ENCODE peak calls at places on chromosome 9, in ten cellular contexts. One of them, this sample, is unnamed.
A peak's percentile ranks its signal among the peaks of the same experiment; 100 is the strongest.

GRCh38 chr9:132409828-132410528 is at the start of gene CFAP77:
- DNase-seq in gastrocnemius medialis: no peak
- DNase-seq in HCT116: peak; percentile 26
- DNase-seq in breast epithelium: no peak
- DNase-seq in A549: peak; percentile 38
- DNase-seq in stomach: peak; percentile 42
- DNase-seq in uterus: no peak
- DNase-seq in suprapubic skin: no peak
- DNase-seq in Peyer's patch: peak; percentile 55
- DNase-seq in tibial nerve: no peak
- DNase-seq in this sample: peak; percentile 88

GRCh38 chr9:77433675-77434445 is 214.3 kb downstream of the GNA14 start:
- DNase-seq in gastrocnemius medialis: no peak
- DNase-seq in A549: peak; percentile 67
- DNase-seq in breast epithelium: no peak
- DNase-seq in Peyer's patch: peak; percentile 75
- DNase-seq in HCT116: peak; percentile 33
- DNase-seq in stomach: peak; percentile 61
- DNase-seq in tibial nerve: peak; percentile 49
- DNase-seq in uterus: peak; percentile 70
- DNase-seq in suprapubic skin: no peak
- DNase-seq in this sample: peak; percentile 77

GRCh38 chr9:124045076-124045829 is 33.7 kb downstream of the LHX2 start:
- DNase-seq in suprapubic skin: peak; percentile 73
- DNase-seq in uterus: peak; percentile 47
- DNase-seq in breast epithelium: no peak
- DNase-seq in A549: no peak
- DNase-seq in Peyer's patch: no peak
- DNase-seq in HCT116: no peak
- DNase-seq in gastrocnemius medialis: no peak
- DNase-seq in stomach: peak; percentile 51
- DNase-seq in tibial nerve: no peak
- DNase-seq in this sample: peak; percentile 63

GRCh38 chr9:101618693-101619092 is 23.9 kb upstream of the PPP3R2 start:
- DNase-seq in tibial nerve: no peak
- DNase-seq in uterus: no peak
- DNase-seq in breast epithelium: no peak
- DNase-seq in A549: no peak
- DNase-seq in stomach: no peak
- DNase-seq in gastrocnemius medialis: no peak
- DNase-seq in HCT116: no peak
- DNase-seq in suprapubic skin: no peak
- DNase-seq in Peyer's patch: no peak
- DNase-seq in this sample: no peak

GRCh38 chr9:70165006-70165602 is 93.7 kb upstream of the SMC5 start:
- DNase-seq in tibial nerve: no peak
- DNase-seq in HCT116: no peak
- DNase-seq in A549: no peak
- DNase-seq in Peyer's patch: no peak
- DNase-seq in gastrocnemius medialis: no peak
- DNase-seq in suprapubic skin: no peak
- DNase-seq in stomach: no peak
- DNase-seq in breast epithelium: no peak
- DNase-seq in uterus: no peak
- DNase-seq in this sample: no peak

GRCh38 chr9:6758418-6759113 is 793 bp downstream of the KDM4C start:
- DNase-seq in suprapubic skin: peak; percentile 84
- DNase-seq in uterus: peak; percentile 35
- DNase-seq in Peyer's patch: peak; percentile 83
- DNase-seq in A549: peak; percentile 61
- DNase-seq in gastrocnemius medialis: peak; percentile 12
- DNase-seq in HCT116: peak; percentile 8
- DNase-seq in tibial nerve: peak; percentile 42
- DNase-seq in breast epithelium: peak; percentile 58
- DNase-seq in stomach: peak; percentile 66
- DNase-seq in this sample: peak; percentile 37

GRCh38 chr9:79895232-79895631 is 323.5 kb downstream of the TLE4 start:
- DNase-seq in uterus: no peak
- DNase-seq in A549: no peak
- DNase-seq in breast epithelium: no peak
- DNase-seq in stomach: no peak
- DNase-seq in Peyer's patch: no peak
- DNase-seq in tibial nerve: no peak
- DNase-seq in HCT116: no peak
- DNase-seq in suprapubic skin: no peak
- DNase-seq in gastrocnemius medialis: no peak
- DNase-seq in this sample: no peak

GRCh38 chr9:111783424-111783823 is 11.3 kb downstream of the SHOC1 start:
- DNase-seq in A549: no peak
- DNase-seq in breast epithelium: no peak
- DNase-seq in gastrocnemius medialis: no peak
- DNase-seq in tibial nerve: no peak
- DNase-seq in Peyer's patch: no peak
- DNase-seq in stomach: no peak
- DNase-seq in uterus: no peak
- DNase-seq in suprapubic skin: no peak
- DNase-seq in HCT116: no peak
- DNase-seq in this sample: no peak

GRCh38 chr9:130421802-130422276 is 22.9 kb upstream of the ASS1 start:
- DNase-seq in stomach: no peak
- DNase-seq in tibial nerve: no peak
- DNase-seq in Peyer's patch: no peak
- DNase-seq in HCT116: no peak
- DNase-seq in uterus: no peak
- DNase-seq in breast epithelium: no peak
- DNase-seq in A549: no peak
- DNase-seq in gastrocnemius medialis: no peak
- DNase-seq in suprapubic skin: no peak
- DNase-seq in this sample: no peak

GRCh38 chr9:89380437-89381307 is 62.4 kb downstream of the SECISBP2 start:
- DNase-seq in gastrocnemius medialis: no peak
- DNase-seq in A549: no peak
- DNase-seq in breast epithelium: no peak
- DNase-seq in HCT116: no peak
- DNase-seq in uterus: no peak
- DNase-seq in tibial nerve: no peak
- DNase-seq in stomach: no peak
- DNase-seq in Peyer's patch: no peak
- DNase-seq in suprapubic skin: no peak
- DNase-seq in this sample: no peak

GRCh38 chr9:89379508-89380115 is 61.3 kb downstream of the SECISBP2 start:
- DNase-seq in suprapubic skin: no peak
- DNase-seq in gastrocnemius medialis: no peak
- DNase-seq in uterus: no peak
- DNase-seq in HCT116: no peak
- DNase-seq in A549: no peak
- DNase-seq in Peyer's patch: no peak
- DNase-seq in breast epithelium: no peak
- DNase-seq in tibial nerve: no peak
- DNase-seq in stomach: no peak
- DNase-seq in this sample: no peak

GRCh38 chr9:89383030-89383720 is 64.9 kb downstream of the SECISBP2 start:
- DNase-seq in uterus: no peak
- DNase-seq in breast epithelium: no peak
- DNase-seq in Peyer's patch: no peak
- DNase-seq in HCT116: no peak
- DNase-seq in suprapubic skin: no peak
- DNase-seq in tibial nerve: no peak
- DNase-seq in stomach: no peak
- DNase-seq in A549: no peak
- DNase-seq in gastrocnemius medialis: no peak
- DNase-seq in this sample: no peak

GRCh38 chr9:89382026-89382986 is 64.0 kb downstream of the SECISBP2 start:
- DNase-seq in breast epithelium: no peak
- DNase-seq in stomach: no peak
- DNase-seq in Peyer's patch: no peak
- DNase-seq in suprapubic skin: no peak
- DNase-seq in uterus: no peak
- DNase-seq in HCT116: no peak
- DNase-seq in gastrocnemius medialis: no peak
- DNase-seq in A549: no peak
- DNase-seq in tibial nerve: no peak
- DNase-seq in this sample: no peak

DNA sequence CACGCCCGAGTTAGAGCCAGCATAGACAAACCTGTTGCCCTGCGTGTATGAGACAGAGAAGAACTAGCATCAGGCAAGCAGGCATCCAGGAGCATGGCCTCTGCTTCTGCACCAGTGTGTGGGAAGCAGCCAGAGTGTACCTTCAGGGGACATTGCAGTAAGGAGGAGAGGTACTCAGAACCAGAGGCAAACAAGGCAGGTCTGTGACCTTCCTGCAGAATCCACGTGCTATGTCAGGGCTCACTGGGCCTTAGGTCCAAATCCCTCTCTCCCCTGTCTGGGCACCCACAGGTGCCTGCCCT is 63.0 kb downstream of the SECISBP2 start:
- DNase-seq in gastrocnemius medialis: no peak
- DNase-seq in A549: no peak
- DNase-seq in suprapubic skin: no peak
- DNase-seq in HCT116: no peak
- DNase-seq in tibial nerve: no peak
- DNase-seq in Peyer's patch: no peak
- DNase-seq in stomach: no peak
- DNase-seq in uterus: no peak
- DNase-seq in breast epithelium: no peak
- DNase-seq in this sample: no peak
- TF ChIP-seq POLR2A in gastrocnemius medialis: no peak
- TF ChIP-seq POLR2A in A549: no peak
- TF ChIP-seq POLR2A in suprapubic skin: no peak
- TF ChIP-seq POLR2A in HCT116: no peak
- TF ChIP-seq POLR2A in tibial nerve: no peak
- TF ChIP-seq POLR2A in Peyer's patch: no peak
- TF ChIP-seq POLR2A in stomach: no peak
- TF ChIP-seq POLR2A in uterus: no peak
- TF ChIP-seq POLR2A in breast epithelium: no peak
- TF ChIP-seq POLR2A in this sample: no peak

DNA sequence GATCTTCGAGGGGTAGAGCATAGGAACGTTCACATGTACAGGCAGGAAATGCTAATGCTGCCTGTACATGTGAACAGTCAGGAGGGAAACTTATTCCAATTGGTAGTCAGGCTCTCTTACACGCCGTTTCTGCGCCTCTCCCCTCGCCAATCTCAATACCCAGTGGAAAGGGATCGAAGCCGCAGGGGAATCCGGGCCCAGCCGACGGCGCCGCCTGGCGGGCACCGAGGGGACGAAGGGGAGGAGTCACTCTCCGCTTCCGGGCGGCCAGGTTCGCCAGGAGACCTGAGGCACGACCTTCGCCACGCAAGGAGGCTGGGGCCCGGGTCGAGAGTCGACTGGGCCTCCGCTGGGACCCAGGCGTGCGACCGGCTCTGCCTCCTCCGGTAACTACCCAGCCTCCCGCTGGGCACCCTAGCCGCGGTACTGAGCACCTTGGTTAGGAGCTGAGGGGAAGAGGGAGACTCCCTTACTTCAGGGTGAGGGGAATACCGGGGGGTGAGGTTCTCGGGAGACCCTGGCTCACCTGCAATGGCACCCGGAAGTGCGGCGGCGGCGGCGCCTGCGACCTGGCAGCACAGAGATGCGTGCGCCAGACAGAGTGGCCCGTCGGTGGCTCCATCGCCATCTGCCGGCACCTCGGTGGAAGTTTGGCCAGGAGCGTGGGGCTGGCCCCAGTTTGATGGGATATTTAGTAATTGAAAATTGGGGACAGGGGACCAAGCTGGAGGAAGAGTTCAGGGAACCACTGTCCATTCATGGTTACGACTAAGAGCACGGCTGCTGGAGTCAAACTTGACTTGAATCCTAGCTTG is at the start of gene PIGO:
- DNase-seq in Peyer's patch: peak; percentile 96
- DNase-seq in tibial nerve: peak; percentile 75
- DNase-seq in suprapubic skin: peak; percentile 93
- DNase-seq in HCT116: peak; percentile 81
- DNase-seq in uterus: peak; percentile 79
- DNase-seq in breast epithelium: peak; percentile 88
- DNase-seq in gastrocnemius medialis: peak; percentile 81
- DNase-seq in stomach: peak; percentile 92
- DNase-seq in A549: peak; percentile 94
- DNase-seq in this sample: peak; percentile 61
- TF ChIP-seq POLR2A in Peyer's patch: peak; percentile 87
- TF ChIP-seq POLR2A in tibial nerve: peak; percentile 13
- TF ChIP-seq POLR2A in suprapubic skin: no peak
- TF ChIP-seq POLR2A in HCT116: no peak
- TF ChIP-seq POLR2A in uterus: peak; percentile 65
- TF ChIP-seq POLR2A in breast epithelium: peak; percentile 36
- TF ChIP-seq POLR2A in gastrocnemius medialis: peak; percentile 39
- TF ChIP-seq POLR2A in stomach: no peak
- TF ChIP-seq POLR2A in A549: peak; percentile 71
- TF ChIP-seq POLR2A in this sample: no peak

GRCh38 chr9:2625427-2625826 is 3.8 kb downstream of the VLDLR start:
- DNase-seq in gastrocnemius medialis: no peak
- DNase-seq in HCT116: no peak
- DNase-seq in suprapubic skin: no peak
- DNase-seq in stomach: no peak
- DNase-seq in breast epithelium: no peak
- DNase-seq in A549: no peak
- DNase-seq in uterus: no peak
- DNase-seq in Peyer's patch: no peak
- DNase-seq in tibial nerve: no peak
- DNase-seq in this sample: no peak

GRCh38 chr9:2621678-2622360 is at the start of gene VLDLR:
- DNase-seq in uterus: peak; percentile 52
- DNase-seq in breast epithelium: peak; percentile 52
- DNase-seq in HCT116: no peak
- DNase-seq in tibial nerve: no peak
- DNase-seq in suprapubic skin: no peak
- DNase-seq in Peyer's patch: peak; percentile 45
- DNase-seq in A549: peak; percentile 38
- DNase-seq in gastrocnemius medialis: peak; percentile 30
- DNase-seq in stomach: peak; percentile 61
- DNase-seq in this sample: peak; percentile 36

GRCh38 chr9:2622361-2623045 is 916 bp downstream of the VLDLR start:
- DNase-seq in stomach: peak; percentile 32
- DNase-seq in suprapubic skin: no peak
- DNase-seq in A549: no peak
- DNase-seq in uterus: peak; percentile 18
- DNase-seq in gastrocnemius medialis: no peak
- DNase-seq in HCT116: no peak
- DNase-seq in tibial nerve: no peak
- DNase-seq in breast epithelium: peak; percentile 52
- DNase-seq in Peyer's patch: no peak
- DNase-seq in this sample: peak; percentile 30

GRCh38 chr9:2623866-2624682 is 2.5 kb downstream of the VLDLR start:
- DNase-seq in HCT116: no peak
- DNase-seq in breast epithelium: no peak
- DNase-seq in Peyer's patch: no peak
- DNase-seq in stomach: no peak
- DNase-seq in suprapubic skin: no peak
- DNase-seq in tibial nerve: no peak
- DNase-seq in gastrocnemius medialis: no peak
- DNase-seq in uterus: no peak
- DNase-seq in A549: no peak
- DNase-seq in this sample: no peak

GRCh38 chr9:2623046-2623865 is 1.7 kb downstream of the VLDLR start:
- DNase-seq in stomach: peak; percentile 68
- DNase-seq in tibial nerve: no peak
- DNase-seq in suprapubic skin: peak; percentile 61
- DNase-seq in gastrocnemius medialis: peak; percentile 83
- DNase-seq in uterus: peak; percentile 73
- DNase-seq in A549: peak; percentile 89
- DNase-seq in HCT116: no peak
- DNase-seq in breast epithelium: no peak
- DNase-seq in Peyer's patch: peak; percentile 45
- DNase-seq in this sample: no peak
- TF ChIP-seq POLR2A in stomach: no peak
- TF ChIP-seq POLR2A in tibial nerve: no peak
- TF ChIP-seq POLR2A in suprapubic skin: no peak
- TF ChIP-seq POLR2A in gastrocnemius medialis: peak; percentile 79
- TF ChIP-seq POLR2A in uterus: peak; percentile 44
- TF ChIP-seq POLR2A in A549: peak; percentile 18
- TF ChIP-seq POLR2A in HCT116: no peak
- TF ChIP-seq POLR2A in breast epithelium: no peak
- TF ChIP-seq POLR2A in Peyer's patch: no peak
- TF ChIP-seq POLR2A in this sample: no peak

GRCh38 chr9:127735530-127736176 is 559 bp upstream of the TOR2A start:
- DNase-seq in breast epithelium: no peak
- DNase-seq in tibial nerve: no peak
- DNase-seq in A549: no peak
- DNase-seq in gastrocnemius medialis: no peak
- DNase-seq in uterus: no peak
- DNase-seq in suprapubic skin: no peak
- DNase-seq in Peyer's patch: no peak
- DNase-seq in HCT116: no peak
- DNase-seq in stomach: no peak
- DNase-seq in this sample: no peak
- TF ChIP-seq POLR2A in breast epithelium: no peak
- TF ChIP-seq POLR2A in tibial nerve: no peak
- TF ChIP-seq POLR2A in A549: no peak
- TF ChIP-seq POLR2A in gastrocnemius medialis: no peak
- TF ChIP-seq POLR2A in uterus: no peak
- TF ChIP-seq POLR2A in suprapubic skin: no peak
- TF ChIP-seq POLR2A in Peyer's patch: no peak
- TF ChIP-seq POLR2A in HCT116: no peak
- TF ChIP-seq POLR2A in stomach: no peak
- TF ChIP-seq POLR2A in this sample: no peak